ENCODE peak calls at places on chromosomes 11 and 22, in four cellular contexts. C, S, A and R are unnamed samples.

GRCh38 chr11:119352857-119353260 is 6.4 kb upstream of the MFRP start:
- DNase-seq in C (no peak), A (no peak), S (no peak), R (no peak)

GRCh38 chr11:115996125-115996807 is 492.1 kb upstream of the CADM1 start:
- DNase-seq in C (no peak), S (no peak), A (no peak), R (no peak)

GRCh38 chr11:118953265-118953664 is 2.8 kb upstream of the UPK2 start:
- DNase-seq in S (peak; percentile 94), A (no peak), C (no peak), R (no peak)

GRCh38 chr11:59184876-59185275 is 12.9 kb downstream of the DTX4 start:
- DNase-seq in S (no peak), A (no peak), C (no peak), R (no peak)

GRCh38 chr22:28129319-28129962 is 210.4 kb upstream of the PITPNB start:
- DNase-seq in C (no peak), S (no peak), A (no peak), R (no peak)

GRCh38 chr11:122861631-122862030 is 20.9 kb upstream of the JHY start:
- DNase-seq in S (no peak), C (no peak), A (peak; percentile 60), R (no peak)

GRCh38 chr11:106457727-106458126 is 380.3 kb downstream of the AASDHPPT start:
- DNase-seq in A (peak; percentile 81), C (no peak), S (no peak), R (no peak)

GRCh38 chr11:88827018-88827676 is 238.6 kb downstream of the GRM5 start:
- DNase-seq in C (no peak), A (no peak), S (no peak), R (no peak)

GRCh38 chr11:46528445-46529085 is 65.3 kb downstream of the AMBRA1 start:
- DNase-seq in S (no peak), C (no peak), A (no peak), R (no peak)

GRCh38 chr11:18384157-18384641 is 10.2 kb upstream of the LDHA start:
- DNase-seq in A (peak; percentile 88), C (no peak), S (peak; percentile 12), R (no peak)

GRCh38 chr11:35260342-35260985 is 121.5 kb downstream of the CD44 start:
- DNase-seq in C (no peak), A (peak; percentile 27), S (no peak), R (no peak)

GRCh38 chr22:33917744-33918406 is 2.4 kb downstream of the LARGE1 start:
- DNase-seq in S (peak; percentile 64), A (no peak), C (no peak), R (no peak)

GRCh38 chr11:133595998-133596590 is 63.8 kb upstream of the OPCML start:
- DNase-seq in A (no peak), S (no peak), C (no peak), R (no peak)

GRCh38 chr11:94511932-94512781 is at the start of gene C11orf97:
- DNase-seq in C (no peak), S (peak; percentile 90), A (peak; percentile 28), R (no peak)

GRCh38 chr11:112972399-112973115 is 11.3 kb downstream of the NCAM1 start:
- DNase-seq in A (peak; percentile 11), C (no peak), S (no peak), R (no peak)

GRCh38 chr11:8271106-8271886 is 7.6 kb upstream of the LMO1 start:
- DNase-seq in C (no peak), S (no peak), A (no peak), R (no peak)

GRCh38 chr11:74257934-74258553 is 53.4 kb downstream of the P4HA3 start:
- DNase-seq in C (no peak), A (no peak), S (no peak), R (no peak)

GRCh38 chr11:128783513-128783912 is 83.6 kb downstream of the KCNJ1 start:
- DNase-seq in C (no peak), A (no peak), S (no peak), R (no peak)

GRCh38 chr11:32029721-32030120 is 61.2 kb upstream of the RCN1 start:
- DNase-seq in S (no peak), A (no peak), C (no peak), R (no peak)

GRCh38 chr22:23289851-23290724 is 109.8 kb downstream of the BCR start:
- DNase-seq in C (no peak), S (peak; percentile 74), A (peak; percentile 41), R (no peak)

GRCh38 chr22:46964773-46965550 is 202.5 kb downstream of the TBC1D22A start:
- DNase-seq in S (no peak), C (no peak), A (no peak), R (no peak)

GRCh38 chr11:92130432-92130831 is 94.2 kb upstream of the FAT3 start:
- DNase-seq in A (peak; percentile 61), C (no peak), S (no peak), R (no peak)

GRCh38 chr11:45180158-45180887 is 33.9 kb downstream of the PRDM11 start:
- DNase-seq in C (peak; percentile 16), A (peak; percentile 25), S (peak; percentile 81), R (no peak)

GRCh38 chr22:30325065-30325720 is 1.5 kb downstream of the TBC1D10A start:
- DNase-seq in S (peak; percentile 50), A (peak; percentile 93), C (no peak), R (no peak)

GRCh38 chr11:103055174-103055890 is 36.6 kb downstream of the DCUN1D5 start:
- DNase-seq in C (peak; percentile 26), A (peak; percentile 33), S (peak; percentile 61), R (peak; percentile 28)

GRCh38 chr11:19347911-19348310 is 107.2 kb upstream of the E2F8 start:
- DNase-seq in C (no peak), S (peak; percentile 31), A (no peak), R (no peak)

GRCh38 chr11:126197277-126197939 is 14.0 kb downstream of the RPUSD4 start:
- DNase-seq in C (no peak), S (no peak), A (peak; percentile 28), R (no peak)

GRCh38 chr22:42649261-42650056 is at the start of gene CYB5R3:
- DNase-seq in A (peak; percentile 82), C (peak; percentile 42), S (peak; percentile 93), R (no peak)

GRCh38 chr11:32586576-32587190 is 3.1 kb downstream of the EIF3M start:
- DNase-seq in A (peak; percentile 19), S (peak; percentile 6), C (peak; percentile 29), R (no peak)

GRCh38 chr11:65592840-65593517 is 2.6 kb downstream of the KCNK7 start:
- DNase-seq in S (no peak), C (no peak), A (peak; percentile 84), R (no peak)
- H3K4me3 ChIP-seq in S (peak overlapping the region; percentile 54), C (no peak overlapping the region), A (no peak overlapping the region), R (no peak overlapping the region)

DNA sequence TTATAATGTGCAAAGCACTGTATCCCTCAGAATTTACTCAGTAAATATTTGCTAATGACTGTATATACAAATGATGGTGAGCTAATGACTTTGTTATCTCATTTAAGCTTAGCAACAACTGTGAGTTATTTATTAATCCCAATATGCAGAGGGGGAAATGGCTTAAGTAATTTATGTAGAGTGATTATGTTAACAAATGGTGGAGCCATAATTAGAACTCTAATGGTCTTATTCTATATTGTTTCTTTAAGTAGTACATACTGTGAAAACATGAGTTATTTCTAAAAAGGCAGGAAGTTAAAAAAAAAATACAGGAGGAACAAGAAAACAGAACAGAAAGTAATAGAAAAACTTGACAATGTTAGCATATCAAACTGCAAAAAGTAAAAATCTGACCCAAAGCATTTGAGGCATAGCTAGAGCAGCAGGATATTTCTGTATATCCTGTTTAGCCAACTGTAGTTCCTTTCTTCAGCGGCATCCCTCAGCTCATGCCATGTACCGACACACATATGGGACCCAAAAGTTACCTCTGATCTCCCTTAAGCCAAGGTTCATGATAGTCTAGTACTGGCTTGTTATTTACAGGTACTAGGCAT is 94.2 kb downstream of the FCHSD2 start:
- DNase-seq in A (no peak), C (no peak), S (no peak), R (no peak)
- H3K27ac ChIP-seq in A (no peak overlapping the region), C (no peak overlapping the region), S (no peak overlapping the region), R (no peak overlapping the region)

GRCh38 chr11:13278620-13279486 is 1.3 kb downstream of the BMAL1 start:
- DNase-seq in C (no peak), S (peak; percentile 66), A (no peak), R (no peak)
- TF ChIP-seq EZH2 in C (no peak), S (peak; percentile 100), A (no peak), R (peak; percentile 70)

GRCh38 chr11:114622858-114623257 is 27.3 kb upstream of the NXPE4 start:
- DNase-seq in S (no peak), A (no peak), C (no peak), R (no peak)
- H3K4me3 ChIP-seq in S (no peak overlapping the region), A (no peak overlapping the region), C (no peak overlapping the region), R (no peak overlapping the region)

GRCh38 chr11:69257134-69257533 is 36.8 kb upstream of the MYEOV start:
- DNase-seq in A (no peak), C (no peak), S (no peak), R (no peak)
- H3K27ac ChIP-seq in A (no peak overlapping the region), C (no peak overlapping the region), S (no peak overlapping the region), R (no peak overlapping the region)

DNA sequence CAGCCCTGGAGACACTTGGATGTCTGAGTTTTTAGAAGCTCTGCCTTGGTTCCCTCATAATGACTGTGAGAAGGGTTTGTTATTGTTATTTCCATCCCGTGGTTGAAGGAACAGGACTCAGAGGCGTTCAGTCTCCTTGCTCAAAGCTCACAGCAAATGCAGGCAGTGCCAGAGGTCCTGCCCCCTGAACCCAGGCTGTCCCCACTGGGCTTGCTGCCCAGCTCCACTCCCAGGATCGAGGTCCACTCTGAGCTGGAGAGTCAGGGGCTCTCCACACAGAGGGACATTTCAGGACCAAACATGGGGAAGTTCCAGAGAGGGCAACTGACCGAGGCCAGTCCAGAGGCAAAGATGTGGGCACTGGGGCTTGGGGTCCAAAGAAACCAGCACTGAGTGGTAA is 14.8 kb downstream of the FGF4 start:
- DNase-seq in S (no peak), A (no peak), C (no peak), R (no peak)
- TF ChIP-seq EZH2 in S (no peak), A (no peak), C (no peak), R (no peak)